ENCODE peak calls at places on chromosome 20, in four cellular contexts. One of them, this sample, is unnamed.

GRCh38 chr20:36105731-36106226 is 48.8 kb upstream of the EPB41L1 start:
- DNase-seq in BJ: no peak
- DNase-seq in body of pancreas: peak
- DNase-seq in heart right ventricle: no peak
- DNase-seq in this sample: no peak

GRCh38 chr20:32973077-32973717 is 31.0 kb downstream of the SUN5 start:
- DNase-seq in BJ: no peak
- DNase-seq in body of pancreas: no peak
- DNase-seq in heart right ventricle: no peak
- DNase-seq in this sample: no peak

GRCh38 chr20:17645546-17646208 is 36.4 kb downstream of the RRBP1 start:
- DNase-seq in BJ: no peak
- DNase-seq in body of pancreas: peak
- DNase-seq in heart right ventricle: no peak
- DNase-seq in this sample: no peak

GRCh38 chr20:34570859-34571306 is 12.4 kb downstream of the MAP1LC3A start:
- DNase-seq in BJ: no peak
- DNase-seq in body of pancreas: no peak
- DNase-seq in heart right ventricle: no peak
- DNase-seq in this sample: no peak

GRCh38 chr20:50629675-50630055 is 61.7 kb downstream of the RIPOR3 start:
- DNase-seq in BJ: no peak
- DNase-seq in body of pancreas: no peak
- DNase-seq in heart right ventricle: no peak
- DNase-seq in this sample: no peak

GRCh38 chr20:47905628-47906487 is 120.6 kb upstream of the SULF2 start:
- DNase-seq in BJ: no peak
- DNase-seq in body of pancreas: no peak
- DNase-seq in heart right ventricle: no peak
- DNase-seq in this sample: no peak

GRCh38 chr20:63972312-63973159 is 2.8 kb upstream of the ZNF512B start:
- DNase-seq in BJ: no peak
- DNase-seq in body of pancreas: no peak
- DNase-seq in heart right ventricle: peak
- DNase-seq in this sample: peak

GRCh38 chr20:31704225-31705119 is 18.2 kb downstream of the BCL2L1 start:
- DNase-seq in BJ: no peak
- DNase-seq in body of pancreas: peak
- DNase-seq in heart right ventricle: no peak
- DNase-seq in this sample: peak

GRCh38 chr20:63745424-63745805 is 5.8 kb downstream of the SLC2A4RG start:
- DNase-seq in BJ: no peak
- DNase-seq in body of pancreas: no peak
- DNase-seq in heart right ventricle: no peak
- DNase-seq in this sample: no peak

GRCh38 chr20:3980260-3981131 is 34.9 kb downstream of the RNF24 start:
- DNase-seq in BJ: peak
- DNase-seq in body of pancreas: no peak
- DNase-seq in heart right ventricle: no peak
- DNase-seq in this sample: no peak

GRCh38 chr20:49676581-49677291 is 36.9 kb downstream of the B4GALT5 start:
- DNase-seq in BJ: no peak
- DNase-seq in body of pancreas: no peak
- DNase-seq in heart right ventricle: no peak
- DNase-seq in this sample: peak

GRCh38 chr20:3798405-3798768 is 2.3 kb downstream of the CDC25B start:
- DNase-seq in BJ: no peak
- DNase-seq in body of pancreas: no peak
- DNase-seq in heart right ventricle: no peak
- DNase-seq in this sample: no peak

GRCh38 chr20:54377992-54378773 is 97.2 kb upstream of the DOK5 start:
- DNase-seq in BJ: no peak
- DNase-seq in body of pancreas: no peak
- DNase-seq in heart right ventricle: no peak
- DNase-seq in this sample: no peak

GRCh38 chr20:2379511-2380229 is 1.0 kb upstream of the TGM6 start:
- DNase-seq in BJ: no peak
- DNase-seq in body of pancreas: no peak
- DNase-seq in heart right ventricle: no peak
- DNase-seq in this sample: no peak

GRCh38 chr20:12199703-12200102 is 282.0 kb downstream of the BTBD3 start:
- DNase-seq in BJ: no peak
- DNase-seq in body of pancreas: no peak
- DNase-seq in heart right ventricle: no peak
- DNase-seq in this sample: no peak

GRCh38 chr20:24479106-24479505 is 9.7 kb downstream of the SYNDIG1 start:
- DNase-seq in BJ: no peak
- DNase-seq in body of pancreas: no peak
- DNase-seq in heart right ventricle: no peak
- DNase-seq in this sample: no peak

GRCh38 chr20:10306440-10307358 is 88.1 kb downstream of the SNAP25 start:
- DNase-seq in BJ: peak
- DNase-seq in body of pancreas: no peak
- DNase-seq in heart right ventricle: no peak
- DNase-seq in this sample: no peak

GRCh38 chr20:10671221-10671849 is 2.5 kb downstream of the JAG1 start:
- DNase-seq in BJ: peak
- DNase-seq in body of pancreas: peak
- DNase-seq in heart right ventricle: peak
- DNase-seq in this sample: peak

GRCh38 chr20:43545837-43546578 is 12.8 kb upstream of the SGK2 start:
- DNase-seq in BJ: no peak
- DNase-seq in body of pancreas: no peak
- DNase-seq in heart right ventricle: no peak
- DNase-seq in this sample: no peak

GRCh38 chr20:17612287-17612974 is 42.6 kb downstream of the DSTN start:
- DNase-seq in BJ: no peak
- DNase-seq in body of pancreas: peak
- DNase-seq in heart right ventricle: no peak
- DNase-seq in this sample: no peak

GRCh38 chr20:44752099-44752931 is 6.7 kb downstream of the KCNK15 start:
- DNase-seq in BJ: no peak
- DNase-seq in body of pancreas: no peak
- DNase-seq in heart right ventricle: no peak
- DNase-seq in this sample: no peak

GRCh38 chr20:51027396-51027795 is 4.5 kb upstream of the KCNG1 start:
- DNase-seq in BJ: no peak
- DNase-seq in body of pancreas: no peak
- DNase-seq in heart right ventricle: no peak
- DNase-seq in this sample: no peak

GRCh38 chr20:1905693-1906092 is 10.5 kb downstream of the SIRPA start:
- DNase-seq in BJ: no peak
- DNase-seq in body of pancreas: no peak
- DNase-seq in heart right ventricle: no peak
- DNase-seq in this sample: no peak

GRCh38 chr20:4086771-4087677 is 71.7 kb upstream of the RNF24 start:
- DNase-seq in BJ: no peak
- DNase-seq in body of pancreas: no peak
- DNase-seq in heart right ventricle: no peak
- DNase-seq in this sample: no peak

GRCh38 chr20:60837386-60837785 is 414.7 kb upstream of the CDH4 start:
- DNase-seq in BJ: no peak
- DNase-seq in body of pancreas: no peak
- DNase-seq in heart right ventricle: no peak
- DNase-seq in this sample: no peak

GRCh38 chr20:3238616-3239025 is 369 bp downstream of the SLC4A11 start:
- DNase-seq in BJ: no peak
- DNase-seq in body of pancreas: peak
- DNase-seq in heart right ventricle: peak
- DNase-seq in this sample: no peak

GRCh38 chr20:34222208-34222607 is 19.0 kb upstream of the ASIP start:
- DNase-seq in BJ: peak
- DNase-seq in body of pancreas: peak
- DNase-seq in heart right ventricle: no peak
- DNase-seq in this sample: no peak

GRCh38 chr20:42549496-42549895 is 640.2 kb downstream of the PTPRT start:
- DNase-seq in BJ: no peak
- DNase-seq in body of pancreas: no peak
- DNase-seq in heart right ventricle: no peak
- DNase-seq in this sample: no peak

GRCh38 chr20:24560571-24561485 is 91.4 kb downstream of the SYNDIG1 start:
- DNase-seq in BJ: no peak
- DNase-seq in body of pancreas: no peak
- DNase-seq in heart right ventricle: no peak
- DNase-seq in this sample: no peak

GRCh38 chr20:24411452-24412216 is 57.8 kb upstream of the SYNDIG1 start:
- DNase-seq in BJ: no peak
- DNase-seq in body of pancreas: no peak
- DNase-seq in heart right ventricle: no peak
- DNase-seq in this sample: no peak

GRCh38 chr20:16063876-16064275 is 509.4 kb downstream of the KIF16B start:
- DNase-seq in BJ: no peak
- DNase-seq in body of pancreas: no peak
- DNase-seq in heart right ventricle: no peak
- DNase-seq in this sample: no peak

GRCh38 chr20:49983848-49984408 is 1.1 kb downstream of the SNAI1 start:
- DNase-seq in BJ: no peak
- DNase-seq in body of pancreas: peak
- DNase-seq in heart right ventricle: peak
- DNase-seq in this sample: no peak

GRCh38 chr20:57902478-57902877 is 192.7 kb upstream of the PMEPA1 start:
- DNase-seq in BJ: no peak
- DNase-seq in body of pancreas: no peak
- DNase-seq in heart right ventricle: no peak
- DNase-seq in this sample: peak
- TF ChIP-seq CTCF in BJ: peak
- TF ChIP-seq CTCF in body of pancreas: no peak
- TF ChIP-seq CTCF in heart right ventricle: no peak
- TF ChIP-seq CTCF in this sample: peak

DNA sequence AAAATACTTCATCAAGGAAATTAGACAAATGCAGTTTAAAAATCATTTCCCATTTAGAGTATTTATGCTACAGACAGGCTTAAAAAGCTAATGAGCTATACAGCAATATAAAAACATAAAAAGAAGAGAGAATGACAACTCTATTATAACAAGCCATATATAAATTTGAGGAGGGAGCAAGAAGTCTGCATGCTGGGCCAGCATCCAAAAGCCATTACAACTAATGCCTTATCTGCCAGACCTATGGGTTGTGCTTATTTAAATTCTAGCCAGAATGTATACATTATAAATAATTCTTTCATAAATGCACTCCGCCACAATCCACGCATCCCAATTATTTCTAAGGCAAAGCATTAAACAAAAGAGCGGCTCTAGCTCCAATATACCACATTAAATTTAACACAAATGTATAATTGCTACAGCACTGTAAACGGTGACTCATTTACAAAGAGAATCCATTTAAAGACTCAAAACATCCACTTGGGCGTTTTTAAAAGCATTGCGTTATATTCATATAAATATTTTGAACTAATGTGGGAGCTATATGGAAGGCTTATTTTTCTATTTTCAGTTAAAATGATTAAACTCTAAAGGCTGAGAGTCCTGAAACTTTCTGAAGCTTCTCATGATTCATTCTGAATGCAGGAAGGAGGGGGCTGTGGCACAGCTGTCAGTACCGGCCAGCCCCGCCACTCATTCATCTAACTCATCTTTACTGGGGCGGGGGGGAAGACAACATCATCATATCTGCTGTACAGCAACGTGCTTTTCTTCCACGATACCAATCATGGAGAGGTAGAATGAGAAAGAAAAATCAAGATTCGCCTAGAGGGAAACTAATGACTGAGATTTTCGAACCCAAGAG is 37.7 kb upstream of the RAB22A start:
- DNase-seq in BJ: no peak
- DNase-seq in body of pancreas: no peak
- DNase-seq in heart right ventricle: no peak
- DNase-seq in this sample: no peak
- TF ChIP-seq CTCF in BJ: no peak
- TF ChIP-seq CTCF in body of pancreas: no peak
- TF ChIP-seq CTCF in heart right ventricle: no peak
- TF ChIP-seq CTCF in this sample: no peak

DNA sequence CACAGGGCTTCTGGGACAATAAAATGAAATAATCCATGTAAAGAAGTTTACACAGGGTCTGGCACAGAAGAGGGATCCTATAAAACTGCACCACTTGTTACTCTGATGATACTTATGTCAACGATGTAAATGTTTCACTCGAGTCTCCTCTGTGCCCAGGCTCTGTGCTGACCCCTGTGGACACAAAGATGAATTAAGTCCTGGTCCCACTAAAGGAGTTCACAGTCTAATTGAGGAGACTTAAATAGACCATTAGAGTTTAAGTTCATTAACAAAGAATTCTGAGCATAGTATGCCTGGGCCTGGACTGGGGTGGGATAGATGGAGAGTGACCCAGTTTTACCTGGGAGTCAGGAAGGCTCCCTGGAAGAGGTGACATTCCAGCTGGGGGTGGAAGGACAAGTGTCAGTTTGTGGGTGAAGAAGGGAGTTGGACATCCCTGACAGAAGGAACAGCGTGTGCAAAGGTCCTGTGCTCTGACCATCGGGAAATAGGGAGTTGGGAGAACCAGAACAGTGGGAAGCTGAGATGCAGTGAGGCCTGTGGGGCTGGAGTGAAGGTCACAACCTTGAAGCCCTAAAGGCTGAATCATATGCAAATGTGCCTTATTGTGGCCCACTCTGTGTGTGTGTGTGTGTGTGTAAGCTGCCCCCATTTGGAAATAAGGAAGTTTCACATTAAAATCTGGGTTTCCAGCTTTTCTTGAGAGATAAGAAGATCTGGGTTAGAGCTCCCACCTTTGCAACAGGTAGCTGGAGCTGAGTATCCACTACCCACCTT is 1.1 kb downstream of the OCSTAMP start:
- DNase-seq in BJ: no peak
- DNase-seq in body of pancreas: no peak
- DNase-seq in heart right ventricle: no peak
- DNase-seq in this sample: no peak
- TF ChIP-seq CTCF in BJ: no peak
- TF ChIP-seq CTCF in body of pancreas: no peak
- TF ChIP-seq CTCF in heart right ventricle: no peak
- TF ChIP-seq CTCF in this sample: no peak

DNA sequence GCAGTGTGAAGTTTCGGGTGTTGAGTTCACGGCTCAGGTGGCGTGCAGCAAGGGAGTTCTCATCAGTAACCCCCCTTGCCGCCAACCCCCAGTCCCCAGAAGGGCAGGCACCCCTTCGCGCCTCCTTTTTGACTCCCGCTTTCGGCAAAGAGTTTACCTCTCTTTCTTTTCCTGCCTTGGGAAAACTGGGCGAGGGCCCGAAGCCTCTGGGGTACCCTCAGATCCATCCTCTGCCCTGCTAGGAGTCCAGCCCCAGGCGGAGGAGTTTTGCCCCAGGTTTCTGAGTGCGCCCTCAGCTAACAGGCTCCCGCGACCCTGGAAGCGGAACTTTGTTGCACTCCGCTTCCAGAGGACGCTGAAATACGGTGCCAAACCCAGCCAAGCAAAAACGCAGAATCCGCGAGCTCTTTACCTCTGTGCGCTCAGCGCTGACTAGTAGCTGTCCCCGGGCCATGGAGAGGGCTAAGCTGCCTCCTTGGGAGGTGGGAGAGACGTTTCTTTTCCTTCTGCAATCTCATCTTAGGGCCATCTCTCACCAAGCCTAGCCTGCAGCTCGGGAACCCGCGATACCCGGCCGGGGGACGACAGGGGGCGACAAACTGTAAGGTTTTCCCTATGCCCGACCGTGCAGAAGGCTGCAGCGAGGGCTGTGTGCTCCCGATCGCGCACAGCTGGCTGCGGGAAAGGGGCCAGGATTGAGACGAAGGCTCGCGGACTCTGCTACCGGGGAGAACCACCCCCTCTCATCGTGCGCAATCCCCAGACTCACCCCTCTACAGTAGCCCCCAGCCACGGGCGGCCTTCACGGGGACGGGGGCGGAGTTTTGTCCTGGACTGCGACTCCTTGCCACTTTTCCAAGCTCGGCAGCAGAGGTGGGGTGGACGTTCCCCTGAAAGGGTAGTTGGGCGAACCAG is 2.7 kb upstream of the PAX1 start:
- DNase-seq in BJ: no peak
- DNase-seq in body of pancreas: peak
- DNase-seq in heart right ventricle: peak
- DNase-seq in this sample: peak
- TF ChIP-seq CTCF in BJ: peak
- TF ChIP-seq CTCF in body of pancreas: peak
- TF ChIP-seq CTCF in heart right ventricle: no peak
- TF ChIP-seq CTCF in this sample: no peak

This sample was measured in PC-9.